ENCODE peak calls at places on chromosomes 5 and 9, in four cellular contexts. I is lower lobe of right lung; X is CD4-positive, CD25-positive, alpha-beta regulatory T cell; H is adrenal gland. Y is an unnamed sample.

GRCh38 chr9:121700165-121700830 is 48.9 kb downstream of the DAB2IP start:
- DNase-seq in I (peak; percentile 87), X (no peak), H (peak; percentile 87), Y (peak; percentile 74)

GRCh38 chr5:143258559-143259253 is 144.8 kb downstream of the NR3C1 start:
- DNase-seq in I (no peak), X (no peak), H (no peak), Y (no peak)

GRCh38 chr9:114631166-114631565 is 20.1 kb downstream of the TMEM268 start:
- DNase-seq in I (no peak), X (no peak), H (no peak), Y (no peak)

GRCh38 chr5:148809781-148810524 is 16.5 kb upstream of the ADRB2 start:
- DNase-seq in I (no peak), X (no peak), H (no peak), Y (no peak)

GRCh38 chr9:104774831-104775573 is 11.1 kb downstream of the NIPSNAP3B start:
- DNase-seq in I (no peak), X (no peak), H (no peak), Y (no peak)

GRCh38 chr5:144697847-144698262 is 527.2 kb downstream of the KCTD16 start:
- DNase-seq in I (no peak), X (no peak), H (no peak), Y (no peak)

GRCh38 chr9:117415584-117415937 is 704 bp upstream of the ASTN2 start:
- DNase-seq in I (no peak), X (no peak), H (no peak), Y (no peak)

GRCh38 chr9:105425817-105426433 is 21.9 kb upstream of the FSD1L start:
- DNase-seq in I (no peak), X (no peak), H (no peak), Y (no peak)

GRCh38 chr5:142453801-142454381 is 129.1 kb upstream of the SPRY4 start:
- DNase-seq in I (no peak), X (no peak), H (no peak), Y (no peak)

GRCh38 chr9:88817628-88818027 is 173.6 kb upstream of the S1PR3 start:
- DNase-seq in I (no peak), X (no peak), H (no peak), Y (no peak)

GRCh38 chr5:151631941-151632340 is 40.8 kb upstream of the FAT2 start:
- DNase-seq in I (no peak), X (no peak), H (no peak), Y (no peak)

GRCh38 chr9:4781408-4781807 is 11.3 kb upstream of the RCL1 start:
- DNase-seq in I (no peak), X (no peak), H (no peak), Y (no peak)

GRCh38 chr5:132734687-132735086 is 2.7 kb downstream of the KIF3A start:
- DNase-seq in I (no peak), X (no peak), H (no peak), Y (no peak)

GRCh38 chr5:178234753-178235599 is 2.4 kb upstream of the PHYKPL start:
- DNase-seq in I (peak; percentile 81), X (peak; percentile 57), H (peak; percentile 86), Y (peak; percentile 80)

GRCh38 chr9:108443741-108444140 is 412.0 kb downstream of the ACTL7B start:
- DNase-seq in I (no peak), X (no peak), H (no peak), Y (no peak)

GRCh38 chr9:70601000-70601929 is 186.8 kb upstream of the KLF9 start:
- DNase-seq in I (peak; percentile 86), X (no peak), H (peak; percentile 99), Y (peak; percentile 97)

GRCh38 chr5:94422819-94423218 is 195.6 kb downstream of the KIAA0825 start:
- DNase-seq in I (no peak), X (no peak), H (no peak), Y (no peak)

GRCh38 chr5:166803058-166803457 is 1488.4 kb upstream of the WWC1 start:
- DNase-seq in I (no peak), X (no peak), H (no peak), Y (no peak)

GRCh38 chr5:110727025-110727314 is 499 bp upstream of the TMEM232 start:
- DNase-seq in I (no peak), X (no peak), H (no peak), Y (no peak)

GRCh38 chr9:16884952-16885513 is 14.6 kb upstream of the BNC2 start:
- DNase-seq in I (no peak), X (no peak), H (no peak), Y (no peak)

GRCh38 chr5:172688735-172689572 is 47.9 kb downstream of the NEURL1B start:
- DNase-seq in I (no peak), X (no peak), H (no peak), Y (peak; percentile 53)

GRCh38 chr9:105088088-105088487 is 156.4 kb upstream of the SLC44A1 start:
- DNase-seq in I (no peak), X (no peak), H (no peak), Y (no peak)

GRCh38 chr5:433836-434235 is 9.1 kb upstream of the EXOC3 start:
- DNase-seq in I (no peak), X (no peak), H (peak; percentile 23), Y (no peak)

GRCh38 chr5:146772881-146773440 is 105.6 kb downstream of the PPP2R2B start:
- DNase-seq in I (no peak), X (no peak), H (no peak), Y (no peak)

GRCh38 chr9:85322592-85322991 is 419.2 kb downstream of the AGTPBP1 start:
- DNase-seq in I (no peak), X (no peak), H (no peak), Y (no peak)

GRCh38 chr9:138074516-138074915 is 196.9 kb downstream of the CACNA1B start:
- DNase-seq in I (no peak), X (no peak), H (peak; percentile 42), Y (no peak)

GRCh38 chr5:83471405-83472212 is at the start of gene VCAN:
- DNase-seq in I (peak; percentile 60), X (no peak), H (peak; percentile 65), Y (peak; percentile 64)

GRCh38 chr5:173736923-173737412 is 120.5 kb upstream of the BOD1 start:
- DNase-seq in I (no peak), X (no peak), H (no peak), Y (no peak)

GRCh38 chr9:131747352-131747751 is 7.5 kb upstream of the RAPGEF1 start:
- DNase-seq in I (no peak), X (peak; percentile 50), H (peak; percentile 74), Y (no peak)

GRCh38 chr5:30650311-30650710 is 543.2 kb upstream of the CDH6 start:
- DNase-seq in I (no peak), X (no peak), H (no peak), Y (no peak)

GRCh38 chr5:160463775-160464465 is 42.3 kb downstream of the PTTG1 start:
- DNase-seq in I (no peak), X (no peak), H (no peak), Y (no peak)

GRCh38 chr5:168218746-168219145 is 72.7 kb upstream of the WWC1 start:
- DNase-seq in I (no peak), X (no peak), H (no peak), Y (no peak)

GRCh38 chr9:75903785-75904360 is 13.4 kb downstream of the PCSK5 start:
- DNase-seq in I (no peak), X (no peak), H (peak; percentile 85), Y (no peak)

GRCh38 chr5:68189613-68190012 is 25.9 kb upstream of the PIK3R1 start:
- DNase-seq in I (no peak), X (no peak), H (no peak), Y (no peak)

GRCh38 chr9:89236955-89237573 is 58.4 kb upstream of the SHC3 start:
- DNase-seq in I (no peak), X (no peak), H (no peak), Y (no peak)

GRCh38 chr5:1471240-1471853 is 26.1 kb upstream of the SLC6A3 start:
- DNase-seq in I (no peak), X (no peak), H (no peak), Y (no peak)
- H3K36me3 ChIP-seq in I (peaks cover 95% of the 10 kb centered on the region), X (peaks cover 11% of the 10 kb centered on the region), H (peaks cover 19% of the 10 kb centered on the region), Y (peaks cover 4% of the 10 kb centered on the region)

GRCh38 chr5:53001541-53001940 is 12.4 kb downstream of the ITGA2 start:
- DNase-seq in I (no peak), X (no peak), H (no peak), Y (no peak)

GRCh38 chr5:52999357-52999949 is 10.3 kb downstream of the ITGA2 start:
- DNase-seq in I (no peak), X (no peak), H (no peak), Y (no peak)

GRCh38 chr5:52996966-52997365 is 7.8 kb downstream of the ITGA2 start:
- DNase-seq in I (no peak), X (no peak), H (no peak), Y (no peak)

GRCh38 chr5:52997424-52997823 is 8.3 kb downstream of the ITGA2 start:
- DNase-seq in I (no peak), X (no peak), H (no peak), Y (no peak)

DNA sequence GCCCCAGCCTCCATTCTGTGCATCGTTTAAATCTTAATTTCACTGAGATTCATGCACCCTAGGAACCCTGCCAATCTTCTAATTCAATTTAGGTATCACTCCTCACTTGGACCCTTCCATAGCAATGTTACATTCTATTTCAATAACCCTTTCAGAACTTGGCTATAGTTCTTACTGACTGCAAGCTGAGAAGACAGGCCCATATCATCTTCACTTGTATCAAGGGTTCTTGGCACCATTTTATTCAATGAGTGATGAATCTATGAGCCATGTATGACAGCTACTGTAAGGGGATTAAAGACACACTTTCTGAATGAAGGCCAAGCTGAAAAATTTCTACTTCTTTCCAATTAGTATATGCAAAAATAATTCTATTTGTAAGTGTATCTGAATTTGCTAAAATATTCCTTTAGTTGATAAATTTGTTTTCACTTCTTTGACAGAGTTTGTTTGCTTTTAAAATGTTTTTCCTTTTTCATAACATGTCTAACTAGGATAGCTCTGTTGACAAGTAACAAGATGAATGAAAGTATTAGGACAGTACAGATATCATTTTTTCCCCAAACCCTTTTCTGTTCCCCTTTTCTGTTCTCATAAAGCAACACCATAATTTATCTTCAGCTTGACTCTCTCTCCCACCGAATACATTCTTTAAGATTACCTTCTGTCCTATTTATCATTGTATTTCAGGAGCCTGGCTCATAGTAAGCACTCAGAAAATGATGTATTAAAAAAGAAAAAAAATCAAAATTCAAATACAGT is 9.6 kb downstream of the ITGA2 start:
- DNase-seq in I (no peak), X (no peak), H (no peak), Y (no peak)
- H3K36me3 ChIP-seq in I (no peaks in the 10 kb centered on the region), X (no peaks in the 10 kb centered on the region), H (no peaks in the 10 kb centered on the region), Y (no peaks in the 10 kb centered on the region)

DNA sequence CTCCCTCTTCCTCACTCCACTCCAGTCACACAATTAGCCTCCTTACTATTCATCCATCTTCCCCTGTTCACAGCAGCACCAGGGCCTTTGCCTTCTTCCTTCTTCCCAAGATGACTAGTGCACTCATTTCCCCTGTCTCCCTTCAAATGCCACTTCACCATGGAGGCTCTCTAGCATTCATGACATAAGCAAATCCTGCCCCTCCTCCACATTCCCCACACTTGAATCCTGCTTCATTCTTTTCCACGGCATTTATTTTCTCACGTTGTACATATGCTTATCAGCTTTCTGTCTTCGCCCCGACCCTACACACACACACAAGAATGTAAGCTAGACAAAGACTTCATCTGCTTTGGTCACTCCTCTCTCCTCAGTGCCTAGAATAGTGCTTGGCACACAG is 133.3 kb downstream of the CDK5RAP2 start:
- DNase-seq in I (no peak), X (no peak), H (no peak), Y (no peak)
- H3K36me3 ChIP-seq in I (peaks cover 60% of the 10 kb centered on the region), X (peaks cover 58% of the 10 kb centered on the region), H (peaks cover 4% of the 10 kb centered on the region), Y (no peaks in the 10 kb centered on the region)

DNA sequence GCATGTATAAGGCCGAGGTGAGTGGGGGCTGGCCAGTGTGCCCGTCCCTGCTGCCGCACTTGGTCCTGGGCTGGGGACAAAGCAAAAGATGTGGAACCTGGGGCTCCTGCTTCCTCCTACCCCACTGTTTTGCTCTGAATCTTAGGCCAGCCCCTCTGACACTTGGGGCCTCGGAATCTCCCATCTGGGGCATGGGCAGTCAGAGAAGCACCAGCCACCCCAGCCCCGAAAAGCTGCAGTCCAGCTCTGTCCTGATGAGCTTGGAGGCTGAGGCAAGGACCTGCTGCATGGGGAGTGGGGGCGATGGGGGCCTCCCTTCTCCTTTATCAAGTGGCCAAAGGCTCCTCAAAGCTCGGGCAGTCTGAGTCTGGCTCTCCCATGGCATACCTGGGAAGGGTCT is 31.3 kb downstream of the PTPA start:
- DNase-seq in I (no peak), X (no peak), H (no peak), Y (no peak)
- H3K36me3 ChIP-seq in I (peaks cover 35% of the 10 kb centered on the region), X (peaks cover 16% of the 10 kb centered on the region), H (peaks cover 29% of the 10 kb centered on the region), Y (peaks cover 6% of the 10 kb centered on the region)

Y was measured in heart right ventricle.